ENCODE peak calls at places on chromosomes 5 and 9, in four cellular contexts. M, H, Q and L are unnamed samples.

GRCh38 chr9:127185931-127186781 is 63.7 kb upstream of the ANGPTL2 start:
- DNase-seq in Q (peak), H (no peak), M (peak), L (peak)

GRCh38 chr5:168047669-168048111 is 243.8 kb upstream of the WWC1 start:
- DNase-seq in M (no peak), H (no peak), Q (no peak), L (peak)

GRCh38 chr5:178126556-178126955 is 4.3 kb upstream of the RMND5B start:
- DNase-seq in M (no peak), H (no peak), Q (no peak), L (no peak)

GRCh38 chr5:81182396-81183390 is 50.4 kb upstream of the CKMT2 start:
- DNase-seq in H (no peak), M (no peak), Q (no peak), L (no peak)

GRCh38 chr9:97605246-97605645 is 27.9 kb downstream of the TSTD2 start:
- DNase-seq in H (no peak), Q (no peak), M (no peak), L (no peak)

GRCh38 chr5:154524181-154524580 is 46.2 kb upstream of the HAND1 start:
- DNase-seq in H (no peak), Q (no peak), M (no peak), L (no peak)

GRCh38 chr5:120457839-120458507 is 6.1 kb upstream of the PRR16 start:
- DNase-seq in H (peak), Q (peak), M (peak), L (peak)

GRCh38 chr5:153151558-153151957 is 338.9 kb upstream of the GRIA1 start:
- DNase-seq in Q (no peak), M (no peak), H (no peak), L (no peak)

GRCh38 chr5:66143473-66144073 is 527 bp upstream of the SREK1 start:
- DNase-seq in Q (no peak), M (no peak), H (no peak), L (no peak)

GRCh38 chr5:168106008-168106761 is 185.3 kb upstream of the WWC1 start:
- DNase-seq in Q (no peak), M (peak), H (peak), L (no peak)

GRCh38 chr5:39912880-39913279 is 488.1 kb upstream of the DAB2 start:
- DNase-seq in M (no peak), H (no peak), Q (no peak), L (no peak)

GRCh38 chr5:51889703-51890102 is 506.5 kb downstream of the ISL1 start:
- DNase-seq in M (no peak), H (no peak), Q (no peak), L (no peak)

GRCh38 chr9:108099854-108100253 is 610.3 kb upstream of the KLF4 start:
- DNase-seq in H (peak), M (peak), Q (no peak), L (peak)

GRCh38 chr5:139574641-139575312 is 13.6 kb downstream of the UBE2D2 start:
- DNase-seq in M (peak), H (peak), Q (no peak), L (peak)

GRCh38 chr5:84274585-84275468 is 109.9 kb downstream of the EDIL3 start:
- DNase-seq in M (peak), H (peak), Q (no peak), L (peak)

GRCh38 chr5:107519900-107520354 is 150.8 kb downstream of the EFNA5 start:
- DNase-seq in M (peak), H (peak), Q (no peak), L (peak)

GRCh38 chr5:67731886-67732285 is 483.7 kb upstream of the PIK3R1 start:
- DNase-seq in Q (no peak), M (no peak), H (no peak), L (no peak)

GRCh38 chr5:54404568-54404967 is 50.9 kb upstream of the HSPB3 start:
- DNase-seq in Q (no peak), H (no peak), M (no peak), L (peak)

GRCh38 chr5:65121880-65122436 is 353.2 kb downstream of the CWC27 start:
- DNase-seq in H (no peak), M (peak), Q (no peak), L (peak)

GRCh38 chr9:16152276-16153065 is 599.6 kb downstream of the CCDC171 start:
- DNase-seq in H (no peak), M (no peak), Q (no peak), L (peak)

GRCh38 chr5:142316051-142316450 is 8.8 kb downstream of the SPRY4 start:
- DNase-seq in H (no peak), Q (no peak), M (peak), L (peak)

DNA sequence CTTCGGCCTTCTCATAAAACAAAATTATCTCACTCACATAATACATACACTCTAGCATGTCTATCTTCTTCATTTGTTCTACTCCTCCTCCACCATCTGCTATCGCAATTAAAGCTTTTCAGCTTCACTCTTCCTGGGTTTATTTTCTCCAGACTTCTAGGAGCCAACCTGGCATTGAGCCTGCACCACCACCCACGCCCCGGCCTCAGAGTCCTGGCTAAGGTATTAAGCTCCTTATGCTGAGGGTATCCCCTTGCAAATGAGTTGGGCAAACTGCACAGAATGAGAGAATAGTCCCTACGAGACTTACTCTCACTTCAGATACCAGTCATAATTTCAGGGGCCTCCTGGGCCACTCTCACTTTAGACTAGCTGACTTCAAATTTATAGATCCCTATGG is 236.2 kb upstream of the CDH12 start:
- DNase-seq in M (no peak), Q (no peak), H (no peak), L (no peak)
- TF ChIP-seq CTCF in M (no peak), Q (no peak), H (no peak), L (no peak)

GRCh38 chr9:136978073-136978864 is 965 bp downstream of the PTGDS start:
- DNase-seq in Q (peak), M (peak), H (peak), L (peak)
- H3K4me3 ChIP-seq in Q (peak), M (peak), H (no peak), L (peak)

GRCh38 chr9:100637787-100638186 is 59.9 kb downstream of the CAVIN4 start:
- DNase-seq in H (peak), M (no peak), Q (no peak), L (no peak)
- TF ChIP-seq CTCF in H (no peak), M (no peak), Q (no peak), L (no peak)

DNA sequence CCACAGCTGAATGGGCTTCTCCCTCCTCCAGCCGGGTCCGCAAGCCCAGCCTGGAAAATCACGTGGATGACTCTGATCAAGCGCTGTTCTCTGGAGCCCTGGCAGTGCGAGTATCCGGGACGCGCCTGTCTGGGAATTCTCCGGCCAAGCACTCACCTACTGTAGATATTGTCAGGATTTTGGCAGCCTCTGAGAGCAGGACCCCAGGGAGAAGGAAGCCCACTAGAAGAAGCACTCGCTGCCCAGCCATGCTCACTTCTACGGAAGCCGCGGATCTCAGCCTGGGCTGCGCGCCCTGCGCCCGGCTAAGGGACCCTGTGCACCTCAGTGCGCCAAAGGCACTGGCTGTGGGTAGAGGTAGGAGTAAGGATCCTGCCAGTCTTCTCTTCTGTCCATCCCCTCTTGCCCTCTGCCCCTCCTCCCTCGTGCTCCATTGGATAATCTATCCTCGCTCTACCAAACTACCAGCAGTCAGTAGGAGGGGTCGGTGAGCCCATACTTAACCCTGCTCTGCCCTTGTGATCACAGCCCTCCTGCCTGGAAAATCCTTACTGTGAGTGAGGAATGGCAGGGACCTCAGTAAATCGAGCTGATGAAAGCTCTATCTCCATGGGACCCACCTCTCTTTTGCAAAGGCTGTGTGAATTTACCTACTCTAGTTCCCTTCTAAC is at the start of gene UGT3A2:
- DNase-seq in M (no peak), Q (no peak), H (no peak), L (no peak)
- H3K4me3 ChIP-seq in M (no peak), Q (peak), H (no peak), L (no peak)

DNA sequence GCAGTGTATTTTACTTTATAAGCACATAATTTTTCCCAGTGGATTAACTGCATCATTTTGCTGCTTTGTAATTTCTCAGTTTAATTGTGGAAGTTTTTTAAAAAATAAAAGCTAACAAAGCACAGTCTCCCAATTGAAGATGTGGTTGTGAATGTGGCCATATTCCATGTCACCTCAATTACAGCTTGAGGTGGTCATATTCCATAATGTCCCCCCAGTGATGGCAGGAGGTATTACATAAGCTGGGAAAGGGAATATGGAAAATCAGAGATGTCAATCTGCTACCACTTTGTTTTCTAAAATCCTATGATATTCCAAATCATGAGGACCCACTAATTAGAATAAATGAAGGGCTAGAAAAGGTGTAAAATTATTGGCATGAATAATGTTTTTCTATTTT is 1672.0 kb upstream of the CDH9 start:
- DNase-seq in Q (no peak), M (no peak), H (peak), L (no peak)
- TF ChIP-seq CTCF in Q (no peak), M (no peak), H (peak), L (peak)